ENCODE peak calls at places on chromosomes 2 and 18, in six cellular contexts. Z is activated CD4-positive, alpha-beta T cell treated with anti-CD3 and anti-CD28 coated beads, Interleukin-2, amount 50 U/mL, for 24 hours; A is GM23338; K is stimulated activated CD4-positive, alpha-beta T cell treated with anti-CD3 and anti-CD28 coated beads, Interleukin-15, amount 100 ng/mL, for 24 hours; O is GM20000; D is activated naive CD4-positive, alpha-beta T cell treated with Interleukin-2 at 50 U/mL for 16 hours. T is an unnamed sample.

GRCh38 chr2:44487052-44487451 is 125.3 kb downstream of the CAMKMT start:
- DNase-seq in O (no peak), A (no peak), K (no peak), Z (no peak), D (no peak), T (no peak)

GRCh38 chr18:26536664-26537063 is 11.7 kb downstream of the KCTD1 start:
- DNase-seq in D (no peak), Z (no peak), O (no peak), K (no peak), A (no peak), T (peak)

GRCh38 chr2:188145885-188146284 is 145.8 kb upstream of the GULP1 start:
- DNase-seq in Z (no peak), K (no peak), D (no peak), O (no peak), A (peak), T (no peak)

GRCh38 chr2:207289295-207290018 is 123.7 kb upstream of the KLF7 start:
- DNase-seq in D (no peak), O (no peak), K (no peak), A (no peak), Z (no peak), T (no peak)

GRCh38 chr18:59395226-59396175 is 36.4 kb upstream of the LMAN1 start:
- DNase-seq in O (no peak), Z (no peak), K (no peak), A (peak), D (no peak), T (no peak)

GRCh38 chr18:79394438-79395307 is 1.1 kb upstream of the NFATC1 start:
- DNase-seq in K (peak), A (no peak), D (peak), O (peak), Z (peak), T (peak)

GRCh38 chr18:75161629-75162028 is 47.3 kb downstream of the PTGR3 start:
- DNase-seq in K (peak), A (no peak), O (peak), Z (no peak), D (peak), T (no peak)

GRCh38 chr2:80256396-80257167 is 48.0 kb downstream of the LRRTM1 start:
- DNase-seq in Z (no peak), D (no peak), A (peak), O (no peak), K (no peak), T (peak)

GRCh38 chr2:238854699-238855111 is 6.8 kb downstream of the TWIST2 start:
- DNase-seq in K (no peak), A (peak), D (no peak), Z (no peak), O (no peak), T (no peak)

GRCh38 chr18:13465476-13465875 is 246.9 kb downstream of the LDLRAD4 start:
- DNase-seq in D (no peak), A (no peak), K (no peak), Z (no peak), O (no peak), T (no peak)

GRCh38 chr2:104774631-104775030 is 79.3 kb upstream of the POU3F3 start:
- DNase-seq in A (no peak), K (no peak), Z (no peak), D (no peak), O (no peak), T (no peak)

GRCh38 chr2:42464631-42465030 is 29.2 kb downstream of the KCNG3 start:
- DNase-seq in A (no peak), K (no peak), O (no peak), Z (no peak), D (no peak), T (no peak)

GRCh38 chr2:18399601-18400000 is 160.9 kb downstream of the RDH14 start:
- DNase-seq in K (no peak), O (no peak), Z (no peak), A (no peak), D (no peak), T (peak)

GRCh38 chr18:75654928-75655745 is 227.6 kb upstream of the SMIM21 start:
- DNase-seq in D (no peak), Z (no peak), O (no peak), K (no peak), A (peak), T (no peak)

GRCh38 chr2:25926913-25927312 is 48.6 kb upstream of the ASXL2 start:
- DNase-seq in A (no peak), D (no peak), K (no peak), O (no peak), Z (no peak), T (no peak)

GRCh38 chr2:209368406-209368805 is 55.4 kb upstream of the MAP2 start:
- DNase-seq in D (no peak), O (no peak), A (no peak), Z (no peak), K (no peak), T (peak)

GRCh38 chr18:21448301-21448700 is 152.2 kb downstream of the ESCO1 start:
- DNase-seq in D (no peak), O (no peak), A (no peak), Z (no peak), K (no peak), T (peak)

GRCh38 chr18:74331404-74331803 is 15.8 kb downstream of the C18orf63 start:
- DNase-seq in A (peak), Z (no peak), K (no peak), O (no peak), D (no peak), T (peak)

GRCh38 chr18:42954887-42955286 is 160.6 kb downstream of the RIT2 start:
- DNase-seq in O (no peak), Z (no peak), A (no peak), K (no peak), D (no peak), T (no peak)

GRCh38 chr2:20619624-20620024 is 31.3 kb downstream of the HS1BP3 start:
- DNase-seq in A (no peak), Z (no peak), O (no peak), K (no peak), D (no peak), T (peak)

GRCh38 chr2:173574713-173575112 is 220.0 kb downstream of the CDCA7 start:
- DNase-seq in A (no peak), O (no peak), Z (no peak), K (no peak), D (no peak), T (peak)

GRCh38 chr18:75210274-75211001 is at the start of gene TSHZ1:
- DNase-seq in Z (peak), O (peak), A (peak), D (peak), K (peak), T (peak)

GRCh38 chr2:10963155-10963554 is 51.4 kb downstream of the KCNF1 start:
- DNase-seq in A (no peak), Z (no peak), D (no peak), O (no peak), K (no peak), T (peak)

GRCh38 chr18:49495480-49495879 is 8.4 kb upstream of the C18orf32 start:
- DNase-seq in A (no peak), Z (no peak), D (no peak), O (no peak), K (no peak), T (no peak)

GRCh38 chr2:146867472-146867986 is 977.3 kb upstream of the ACVR2A start:
- DNase-seq in A (no peak), K (no peak), O (no peak), D (no peak), Z (no peak), T (no peak)

GRCh38 chr2:139201516-139201915 is 421.3 kb upstream of the NXPH2 start:
- DNase-seq in O (no peak), D (no peak), K (no peak), Z (no peak), A (no peak), T (no peak)

GRCh38 chr2:231270221-231271114 is 72.0 kb downstream of the ARMC9 start:
- DNase-seq in K (no peak), D (no peak), O (no peak), A (no peak), Z (no peak), T (no peak)

GRCh38 chr2:199019898-199020507 is 437.7 kb downstream of the SATB2 start:
- DNase-seq in K (no peak), O (no peak), D (no peak), A (peak), Z (no peak), T (peak)

GRCh38 chr2:148209598-148209997 is 188.7 kb downstream of the MBD5 start:
- DNase-seq in K (peak), D (no peak), O (no peak), A (peak), Z (no peak), T (no peak)

GRCh38 chr2:99488587-99488998 is 1.2 kb downstream of the REV1 start:
- DNase-seq in K (no peak), D (no peak), Z (no peak), A (no peak), O (peak), T (peak)

GRCh38 chr2:10659898-10660568 is 29.7 kb downstream of the NOL10 start:
- DNase-seq in A (peak), O (no peak), K (peak), D (peak), Z (peak), T (peak)

GRCh38 chr2:147051248-147051647 is 793.6 kb upstream of the ACVR2A start:
- DNase-seq in D (no peak), O (no peak), Z (no peak), K (no peak), A (no peak), T (peak)

GRCh38 chr2:32496657-32497056 is 131.2 kb upstream of the TTC27 start:
- DNase-seq in K (no peak), D (no peak), Z (no peak), A (peak), O (no peak), T (no peak)

T was measured in fibroblast of lung.